ENCODE peak calls at places on chromosomes 4 and X, in eight cellular contexts. One of them, this sample, is unnamed.

GRCh38 chr4:122921971-122922876 is at the start of gene NUDT6:
- DNase-seq in breast epithelium: no peak
- DNase-seq in brain microvascular endothelial cell: peak
- DNase-seq in WERI-Rb-1: peak
- DNase-seq in dorsolateral prefrontal cortex: peak
- DNase-seq in BJ: no peak
- DNase-seq in tibial nerve: peak
- DNase-seq in right lobe of liver: peak
- DNase-seq in this sample: peak

GRCh38 chr4:137610960-137611359 is 78.7 kb upstream of the PCDH18 start:
- DNase-seq in breast epithelium: no peak
- DNase-seq in brain microvascular endothelial cell: peak
- DNase-seq in WERI-Rb-1: peak
- DNase-seq in dorsolateral prefrontal cortex: no peak
- DNase-seq in BJ: no peak
- DNase-seq in tibial nerve: no peak
- DNase-seq in right lobe of liver: no peak
- DNase-seq in this sample: no peak

GRCh38 chr4:89024051-89024675 is 32.8 kb downstream of the FAM13A start:
- DNase-seq in breast epithelium: peak
- DNase-seq in brain microvascular endothelial cell: peak
- DNase-seq in WERI-Rb-1: peak
- DNase-seq in dorsolateral prefrontal cortex: no peak
- DNase-seq in BJ: peak
- DNase-seq in tibial nerve: peak
- DNase-seq in right lobe of liver: no peak
- DNase-seq in this sample: no peak

GRCh38 chr4:79042079-79042674 is 102.9 kb upstream of the PAQR3 start:
- DNase-seq in breast epithelium: no peak
- DNase-seq in brain microvascular endothelial cell: peak
- DNase-seq in WERI-Rb-1: peak
- DNase-seq in dorsolateral prefrontal cortex: no peak
- DNase-seq in BJ: no peak
- DNase-seq in tibial nerve: no peak
- DNase-seq in right lobe of liver: no peak
- DNase-seq in this sample: no peak

GRCh38 chr4:122117743-122118142 is 34.4 kb upstream of the BLTP1 start:
- DNase-seq in breast epithelium: no peak
- DNase-seq in brain microvascular endothelial cell: no peak
- DNase-seq in WERI-Rb-1: no peak
- DNase-seq in dorsolateral prefrontal cortex: no peak
- DNase-seq in BJ: no peak
- DNase-seq in tibial nerve: no peak
- DNase-seq in right lobe of liver: no peak
- DNase-seq in this sample: no peak

GRCh38 chrX:1178580-1179057 is 33.8 kb downstream of the CRLF2 start:
- DNase-seq in breast epithelium: no peak
- DNase-seq in brain microvascular endothelial cell: no peak
- DNase-seq in WERI-Rb-1: no peak
- DNase-seq in dorsolateral prefrontal cortex: no peak
- DNase-seq in BJ: peak
- DNase-seq in tibial nerve: no peak
- DNase-seq in right lobe of liver: no peak
- DNase-seq in this sample: peak

GRCh38 chrX:129606918-129607317 is 47.8 kb downstream of the APLN start:
- DNase-seq in breast epithelium: peak
- DNase-seq in brain microvascular endothelial cell: peak
- DNase-seq in WERI-Rb-1: peak
- DNase-seq in dorsolateral prefrontal cortex: peak
- DNase-seq in BJ: no peak
- DNase-seq in tibial nerve: peak
- DNase-seq in right lobe of liver: no peak
- DNase-seq in this sample: no peak

GRCh38 chrX:54447461-54447860 is 7.3 kb downstream of the TSR2 start:
- DNase-seq in breast epithelium: no peak
- DNase-seq in brain microvascular endothelial cell: no peak
- DNase-seq in WERI-Rb-1: no peak
- DNase-seq in dorsolateral prefrontal cortex: no peak
- DNase-seq in BJ: no peak
- DNase-seq in tibial nerve: no peak
- DNase-seq in right lobe of liver: no peak
- DNase-seq in this sample: no peak

GRCh38 chr4:73341454-73341853 is 62.6 kb upstream of the ALB start:
- DNase-seq in breast epithelium: peak
- DNase-seq in brain microvascular endothelial cell: peak
- DNase-seq in WERI-Rb-1: peak
- DNase-seq in dorsolateral prefrontal cortex: peak
- DNase-seq in BJ: no peak
- DNase-seq in tibial nerve: no peak
- DNase-seq in right lobe of liver: peak
- DNase-seq in this sample: no peak

GRCh38 chrX:25019707-25020390 is 4.1 kb upstream of the ARX start:
- DNase-seq in breast epithelium: no peak
- DNase-seq in brain microvascular endothelial cell: no peak
- DNase-seq in WERI-Rb-1: no peak
- DNase-seq in dorsolateral prefrontal cortex: no peak
- DNase-seq in BJ: no peak
- DNase-seq in tibial nerve: no peak
- DNase-seq in right lobe of liver: no peak
- DNase-seq in this sample: no peak

DNA sequence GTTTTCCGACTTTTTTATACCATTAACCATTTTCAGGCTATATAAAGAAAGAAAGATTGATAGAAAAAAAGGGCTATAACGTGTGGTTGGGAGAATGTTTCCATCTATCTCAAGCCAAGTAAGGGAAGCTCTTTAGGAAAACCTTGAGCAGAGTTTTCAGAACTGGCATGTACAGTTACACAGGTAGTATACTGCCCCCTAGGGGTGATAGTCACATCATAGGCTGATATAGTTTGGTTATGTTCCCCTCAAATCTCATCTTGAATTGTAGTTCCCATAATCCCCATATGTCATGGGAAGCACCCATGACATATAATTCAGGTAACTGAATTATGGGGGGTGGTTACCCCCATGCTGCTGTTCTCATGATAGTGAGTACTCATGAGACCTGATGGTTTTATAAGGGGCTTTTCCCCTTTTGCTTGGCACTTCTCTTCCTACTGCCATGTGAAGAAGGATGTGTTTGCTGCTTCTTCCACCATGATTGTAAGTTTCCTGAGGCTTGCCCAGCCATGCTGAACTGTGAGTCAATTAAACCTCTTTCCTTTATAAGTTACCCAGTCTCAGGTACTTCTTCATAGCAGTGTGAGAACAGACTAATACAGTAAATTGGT is 186.8 kb downstream of the TMA16 start:
- DNase-seq in breast epithelium: no peak
- DNase-seq in brain microvascular endothelial cell: no peak
- DNase-seq in WERI-Rb-1: peak
- DNase-seq in dorsolateral prefrontal cortex: no peak
- DNase-seq in BJ: no peak
- DNase-seq in tibial nerve: no peak
- DNase-seq in right lobe of liver: no peak
- DNase-seq in this sample: no peak
- TF ChIP-seq CTCF in breast epithelium: no peak
- TF ChIP-seq CTCF in brain microvascular endothelial cell: peak
- TF ChIP-seq CTCF in WERI-Rb-1: peak
- TF ChIP-seq CTCF in dorsolateral prefrontal cortex: peak
- TF ChIP-seq CTCF in BJ: peak
- TF ChIP-seq CTCF in tibial nerve: peak
- TF ChIP-seq CTCF in right lobe of liver: peak
- TF ChIP-seq CTCF in this sample: peak

GRCh38 chr4:15149842-15150592 is 147.7 kb downstream of the CPEB2 start:
- DNase-seq in breast epithelium: peak
- DNase-seq in brain microvascular endothelial cell: peak
- DNase-seq in WERI-Rb-1: peak
- DNase-seq in dorsolateral prefrontal cortex: peak
- DNase-seq in BJ: peak
- DNase-seq in tibial nerve: peak
- DNase-seq in right lobe of liver: peak
- DNase-seq in this sample: peak
- TF ChIP-seq CTCF in breast epithelium: no peak
- TF ChIP-seq CTCF in brain microvascular endothelial cell: peak
- TF ChIP-seq CTCF in WERI-Rb-1: no peak
- TF ChIP-seq CTCF in dorsolateral prefrontal cortex: peak
- TF ChIP-seq CTCF in BJ: peak
- TF ChIP-seq CTCF in tibial nerve: peak
- TF ChIP-seq CTCF in right lobe of liver: peak
- TF ChIP-seq CTCF in this sample: peak

GRCh38 chr4:72243641-72244040 is 211.8 kb downstream of the NPFFR2 start:
- DNase-seq in breast epithelium: no peak
- DNase-seq in brain microvascular endothelial cell: no peak
- DNase-seq in WERI-Rb-1: no peak
- DNase-seq in dorsolateral prefrontal cortex: no peak
- DNase-seq in BJ: no peak
- DNase-seq in tibial nerve: no peak
- DNase-seq in right lobe of liver: no peak
- DNase-seq in this sample: no peak
- TF ChIP-seq CTCF in breast epithelium: no peak
- TF ChIP-seq CTCF in brain microvascular endothelial cell: no peak
- TF ChIP-seq CTCF in WERI-Rb-1: no peak
- TF ChIP-seq CTCF in dorsolateral prefrontal cortex: no peak
- TF ChIP-seq CTCF in BJ: no peak
- TF ChIP-seq CTCF in tibial nerve: no peak
- TF ChIP-seq CTCF in right lobe of liver: no peak
- TF ChIP-seq CTCF in this sample: no peak

GRCh38 chr4:187993827-187994226 is 1.7 kb upstream of the ZFP42 start:
- DNase-seq in breast epithelium: no peak
- DNase-seq in brain microvascular endothelial cell: peak
- DNase-seq in WERI-Rb-1: no peak
- DNase-seq in dorsolateral prefrontal cortex: no peak
- DNase-seq in BJ: no peak
- DNase-seq in tibial nerve: no peak
- DNase-seq in right lobe of liver: no peak
- DNase-seq in this sample: no peak
- TF ChIP-seq CTCF in breast epithelium: no peak
- TF ChIP-seq CTCF in brain microvascular endothelial cell: peak
- TF ChIP-seq CTCF in WERI-Rb-1: peak
- TF ChIP-seq CTCF in dorsolateral prefrontal cortex: no peak
- TF ChIP-seq CTCF in BJ: no peak
- TF ChIP-seq CTCF in tibial nerve: no peak
- TF ChIP-seq CTCF in right lobe of liver: no peak
- TF ChIP-seq CTCF in this sample: peak

This sample was measured in osteocyte.